ENCODE peak calls at places on chromosomes 5 and 9, in four cellular contexts. R is stimulated activated effector memory CD8-positive, alpha-beta T cell treated with anti-CD3 and anti-CD28 coated beads, Interleukin-12 subunit alpha, Interleukin-12 subunit beta, amount 100 ng/mL, for 72 hours; L is RKO; X is effector memory CD8-positive, alpha-beta T cell. V is an unnamed sample.

GRCh38 chr9:87213948-87214347 is 266.6 kb upstream of the GAS1 start:
- DNase-seq in R (peak), L (peak), X (no peak), V (no peak)

GRCh38 chr9:78235771-78236510 is at the start of gene CEP78:
- DNase-seq in R (peak), L (peak), X (peak), V (peak)

GRCh38 chr5:7190727-7191126 is 205.2 kb upstream of the ADCY2 start:
- DNase-seq in R (no peak), L (no peak), X (no peak), V (no peak)

GRCh38 chr5:168885324-168886120 is 306.4 kb upstream of the PANK3 start:
- DNase-seq in R (no peak), L (no peak), X (no peak), V (no peak)

GRCh38 chr5:128597151-128597550 is 59.1 kb upstream of the FBN2 start:
- DNase-seq in R (no peak), L (no peak), X (no peak), V (no peak)

GRCh38 chr9:22117511-22118388 is 108.6 kb upstream of the CDKN2B start:
- DNase-seq in R (no peak), L (peak), X (no peak), V (no peak)

GRCh38 chr9:16825971-16826370 is 44.5 kb downstream of the BNC2 start:
- DNase-seq in R (no peak), L (peak), X (no peak), V (no peak)

GRCh38 chr5:135140805-135141204 is 106.8 kb upstream of the PITX1 start:
- DNase-seq in R (no peak), L (peak), X (no peak), V (no peak)

GRCh38 chr9:98944130-98945074 is 695 bp downstream of the COL15A1 start:
- DNase-seq in R (no peak), L (no peak), X (no peak), V (no peak)

GRCh38 chr9:98867434-98868168 is 60.1 kb downstream of the GALNT12 start:
- DNase-seq in R (no peak), L (peak), X (no peak), V (no peak)

GRCh38 chr9:137317979-137318511 is 16.0 kb upstream of the NRARP start:
- DNase-seq in R (no peak), L (no peak), X (no peak), V (peak)

GRCh38 chr5:137370511-137371071 is 128.5 kb downstream of the SPOCK1 start:
- DNase-seq in R (no peak), L (no peak), X (no peak), V (no peak)

GRCh38 chr5:63456279-63456678 is 506.0 kb downstream of the HTR1A start:
- DNase-seq in R (no peak), L (no peak), X (no peak), V (no peak)

GRCh38 chr9:2874001-2874750 is 30.3 kb upstream of the PUM3 start:
- DNase-seq in R (no peak), L (no peak), X (no peak), V (no peak)